ENCODE peak calls at places on chromosomes 6 and 20, in six cellular contexts. One of them, this sample, is unnamed.

GRCh38 chr6:7532821-7533220 is 8.7 kb upstream of the DSP start:
- DNase-seq in activated B cell treated with CpG ODN at 0.5 μM for 24 hours: no peak
- DNase-seq in CD8-positive, alpha-beta T cell: no peak
- DNase-seq in bronchial epithelial cell: peak; percentile 39
- DNase-seq in BE2C: no peak
- DNase-seq in H9: peak; percentile 50
- DNase-seq in this sample: no peak

GRCh38 chr6:42142118-42142835 is at the start of gene C6orf132:
- DNase-seq in activated B cell treated with CpG ODN at 0.5 μM for 24 hours: peak; percentile 17
- DNase-seq in CD8-positive, alpha-beta T cell: no peak
- DNase-seq in bronchial epithelial cell: peak; percentile 46
- DNase-seq in BE2C: peak; percentile 70
- DNase-seq in H9: peak; percentile 82
- DNase-seq in this sample: no peak

GRCh38 chr6:121664199-121664598 is 228.8 kb downstream of the GJA1 start:
- DNase-seq in activated B cell treated with CpG ODN at 0.5 μM for 24 hours: no peak
- DNase-seq in CD8-positive, alpha-beta T cell: no peak
- DNase-seq in bronchial epithelial cell: no peak
- DNase-seq in BE2C: no peak
- DNase-seq in H9: no peak
- DNase-seq in this sample: no peak

GRCh38 chr20:56995635-56996075 is 270.8 kb downstream of the BMP7 start:
- DNase-seq in activated B cell treated with CpG ODN at 0.5 μM for 24 hours: no peak
- DNase-seq in CD8-positive, alpha-beta T cell: no peak
- DNase-seq in bronchial epithelial cell: no peak
- DNase-seq in BE2C: peak; percentile 20
- DNase-seq in H9: peak; percentile 79
- DNase-seq in this sample: no peak

GRCh38 chr6:107361568-107362270 is 97.6 kb downstream of the PDSS2 start:
- DNase-seq in activated B cell treated with CpG ODN at 0.5 μM for 24 hours: no peak
- DNase-seq in CD8-positive, alpha-beta T cell: no peak
- DNase-seq in bronchial epithelial cell: no peak
- DNase-seq in BE2C: no peak
- DNase-seq in H9: no peak
- DNase-seq in this sample: no peak

GRCh38 chr6:13559968-13560650 is 14.3 kb upstream of the SIRT5 start:
- DNase-seq in activated B cell treated with CpG ODN at 0.5 μM for 24 hours: no peak
- DNase-seq in CD8-positive, alpha-beta T cell: no peak
- DNase-seq in bronchial epithelial cell: no peak
- DNase-seq in BE2C: no peak
- DNase-seq in H9: no peak
- DNase-seq in this sample: no peak

GRCh38 chr20:63023071-63023835 is 16.5 kb upstream of the BHLHE23 start:
- DNase-seq in activated B cell treated with CpG ODN at 0.5 μM for 24 hours: no peak
- DNase-seq in CD8-positive, alpha-beta T cell: no peak
- DNase-seq in bronchial epithelial cell: no peak
- DNase-seq in BE2C: peak; percentile 9
- DNase-seq in H9: peak; percentile 24
- DNase-seq in this sample: no peak

GRCh38 chr6:136792945-136793289 is 640 bp upstream of the MAP3K5 start:
- DNase-seq in activated B cell treated with CpG ODN at 0.5 μM for 24 hours: peak; percentile 91
- DNase-seq in CD8-positive, alpha-beta T cell: peak; percentile 98
- DNase-seq in bronchial epithelial cell: peak; percentile 67
- DNase-seq in BE2C: peak; percentile 94
- DNase-seq in H9: no peak
- DNase-seq in this sample: no peak

GRCh38 chr6:144528605-144529425 is 243.7 kb downstream of the UTRN start:
- DNase-seq in activated B cell treated with CpG ODN at 0.5 μM for 24 hours: no peak
- DNase-seq in CD8-positive, alpha-beta T cell: no peak
- DNase-seq in bronchial epithelial cell: peak; percentile 6
- DNase-seq in BE2C: peak; percentile 64
- DNase-seq in H9: peak; percentile 62
- DNase-seq in this sample: no peak

GRCh38 chr6:49906511-49906910 is 40.2 kb upstream of the CRISP1 start:
- DNase-seq in activated B cell treated with CpG ODN at 0.5 μM for 24 hours: no peak
- DNase-seq in CD8-positive, alpha-beta T cell: no peak
- DNase-seq in bronchial epithelial cell: no peak
- DNase-seq in BE2C: no peak
- DNase-seq in H9: no peak
- DNase-seq in this sample: no peak

GRCh38 chr20:31943052-31943471 is 8.8 kb downstream of the PDRG1 start:
- DNase-seq in activated B cell treated with CpG ODN at 0.5 μM for 24 hours: no peak
- DNase-seq in CD8-positive, alpha-beta T cell: no peak
- DNase-seq in bronchial epithelial cell: no peak
- DNase-seq in BE2C: no peak
- DNase-seq in H9: no peak
- DNase-seq in this sample: no peak

GRCh38 chr20:561437-562231 is 18.0 kb upstream of the CSNK2A1 start:
- DNase-seq in activated B cell treated with CpG ODN at 0.5 μM for 24 hours: no peak
- DNase-seq in CD8-positive, alpha-beta T cell: peak; percentile 53
- DNase-seq in bronchial epithelial cell: peak; percentile 61
- DNase-seq in BE2C: peak; percentile 58
- DNase-seq in H9: peak; percentile 86
- DNase-seq in this sample: peak; percentile 45

GRCh38 chr6:91868539-91869202 is 1281.8 kb upstream of the MAP3K7 start:
- DNase-seq in activated B cell treated with CpG ODN at 0.5 μM for 24 hours: no peak
- DNase-seq in CD8-positive, alpha-beta T cell: no peak
- DNase-seq in bronchial epithelial cell: no peak
- DNase-seq in BE2C: no peak
- DNase-seq in H9: no peak
- DNase-seq in this sample: no peak

GRCh38 chr20:59010321-59010994 is 3.4 kb upstream of the CTSZ start:
- DNase-seq in activated B cell treated with CpG ODN at 0.5 μM for 24 hours: no peak
- DNase-seq in CD8-positive, alpha-beta T cell: peak; percentile 45
- DNase-seq in bronchial epithelial cell: peak; percentile 69
- DNase-seq in BE2C: no peak
- DNase-seq in H9: no peak
- DNase-seq in this sample: no peak

GRCh38 chr20:64080813-64081619 is 1.1 kb downstream of the OPRL1 start:
- DNase-seq in activated B cell treated with CpG ODN at 0.5 μM for 24 hours: no peak
- DNase-seq in CD8-positive, alpha-beta T cell: no peak
- DNase-seq in bronchial epithelial cell: no peak
- DNase-seq in BE2C: no peak
- DNase-seq in H9: no peak
- DNase-seq in this sample: no peak

GRCh38 chr6:114342826-114343781 is at the start of gene HS3ST5:
- DNase-seq in activated B cell treated with CpG ODN at 0.5 μM for 24 hours: no peak
- DNase-seq in CD8-positive, alpha-beta T cell: no peak
- DNase-seq in bronchial epithelial cell: no peak
- DNase-seq in BE2C: peak; percentile 90
- DNase-seq in H9: peak; percentile 88
- DNase-seq in this sample: peak; percentile 19

GRCh38 chr20:61278296-61278695 is 26.2 kb downstream of the CDH4 start:
- DNase-seq in activated B cell treated with CpG ODN at 0.5 μM for 24 hours: no peak
- DNase-seq in CD8-positive, alpha-beta T cell: no peak
- DNase-seq in bronchial epithelial cell: no peak
- DNase-seq in BE2C: no peak
- DNase-seq in H9: no peak
- DNase-seq in this sample: no peak

GRCh38 chr6:72212686-72213085 is 326.3 kb downstream of the RIMS1 start:
- DNase-seq in activated B cell treated with CpG ODN at 0.5 μM for 24 hours: no peak
- DNase-seq in CD8-positive, alpha-beta T cell: no peak
- DNase-seq in bronchial epithelial cell: no peak
- DNase-seq in BE2C: peak; percentile 24
- DNase-seq in H9: no peak
- DNase-seq in this sample: no peak

GRCh38 chr6:167268683-167269280 is 22.3 kb upstream of the UNC93A start:
- DNase-seq in activated B cell treated with CpG ODN at 0.5 μM for 24 hours: no peak
- DNase-seq in CD8-positive, alpha-beta T cell: no peak
- DNase-seq in bronchial epithelial cell: no peak
- DNase-seq in BE2C: no peak
- DNase-seq in H9: no peak
- DNase-seq in this sample: no peak

GRCh38 chr20:64238115-64238825 is 17.3 kb upstream of the PCMTD2 start:
- DNase-seq in activated B cell treated with CpG ODN at 0.5 μM for 24 hours: no peak
- DNase-seq in CD8-positive, alpha-beta T cell: no peak
- DNase-seq in bronchial epithelial cell: no peak
- DNase-seq in BE2C: no peak
- DNase-seq in H9: no peak
- DNase-seq in this sample: no peak

GRCh38 chr6:150928882-150929281 is 63.4 kb downstream of the MTHFD1L start:
- DNase-seq in activated B cell treated with CpG ODN at 0.5 μM for 24 hours: no peak
- DNase-seq in CD8-positive, alpha-beta T cell: no peak
- DNase-seq in bronchial epithelial cell: no peak
- DNase-seq in BE2C: no peak
- DNase-seq in H9: peak; percentile 49
- DNase-seq in this sample: no peak

GRCh38 chr6:150922137-150922536 is 56.6 kb downstream of the MTHFD1L start:
- DNase-seq in activated B cell treated with CpG ODN at 0.5 μM for 24 hours: no peak
- DNase-seq in CD8-positive, alpha-beta T cell: no peak
- DNase-seq in bronchial epithelial cell: peak; percentile 7
- DNase-seq in BE2C: no peak
- DNase-seq in H9: no peak
- DNase-seq in this sample: no peak

GRCh38 chr6:150929403-150929802 is 63.9 kb downstream of the MTHFD1L start:
- DNase-seq in activated B cell treated with CpG ODN at 0.5 μM for 24 hours: no peak
- DNase-seq in CD8-positive, alpha-beta T cell: no peak
- DNase-seq in bronchial epithelial cell: no peak
- DNase-seq in BE2C: no peak
- DNase-seq in H9: no peak
- DNase-seq in this sample: no peak

GRCh38 chr6:150925655-150925928 is 60.1 kb downstream of the MTHFD1L start:
- DNase-seq in activated B cell treated with CpG ODN at 0.5 μM for 24 hours: no peak
- DNase-seq in CD8-positive, alpha-beta T cell: no peak
- DNase-seq in bronchial epithelial cell: no peak
- DNase-seq in BE2C: no peak
- DNase-seq in H9: no peak
- DNase-seq in this sample: no peak

DNA sequence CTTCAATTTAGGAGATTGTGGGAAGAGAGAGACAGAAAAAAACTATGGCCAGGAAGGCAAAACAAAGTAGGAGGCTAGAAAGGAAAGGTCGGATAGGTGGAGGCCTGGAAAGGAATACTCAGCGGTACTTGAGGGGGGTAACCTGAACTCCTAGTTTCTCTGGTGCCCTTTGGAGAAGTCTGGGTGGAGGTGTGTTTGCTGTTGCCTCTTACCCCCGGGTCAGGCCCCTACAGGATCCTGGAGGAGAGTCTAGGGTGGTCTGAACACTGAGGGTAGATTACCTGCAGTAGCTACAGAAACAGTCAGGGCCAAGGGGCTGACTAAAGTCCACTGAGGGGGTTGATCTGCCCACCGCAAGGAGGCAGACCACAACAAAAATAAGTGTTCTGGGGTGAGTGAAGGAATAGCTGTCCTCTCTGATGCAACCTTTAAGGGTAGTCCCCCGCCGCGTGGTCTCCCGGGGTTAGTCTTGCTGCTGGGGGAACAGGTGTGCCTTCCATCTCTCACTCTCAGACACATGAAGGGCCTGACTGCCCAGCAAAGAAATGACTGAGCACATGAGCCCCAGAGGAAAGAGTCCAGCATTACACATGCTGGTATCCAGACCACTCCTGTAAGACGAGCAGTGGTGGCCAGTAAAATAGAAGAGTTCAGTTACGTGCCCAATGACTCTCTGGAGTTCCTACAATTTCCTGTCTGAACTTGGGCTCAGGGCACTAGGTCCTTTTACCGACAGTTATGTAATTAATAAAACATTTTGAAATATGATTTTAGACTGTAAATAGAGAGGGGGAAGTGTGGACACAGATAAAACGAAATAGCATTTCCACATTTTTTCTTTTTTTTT is 59.5 kb downstream of the MTHFD1L start:
- DNase-seq in activated B cell treated with CpG ODN at 0.5 μM for 24 hours: no peak
- DNase-seq in CD8-positive, alpha-beta T cell: no peak
- DNase-seq in bronchial epithelial cell: no peak
- DNase-seq in BE2C: no peak
- DNase-seq in H9: no peak
- DNase-seq in this sample: no peak
- TF ChIP-seq CTCF in activated B cell treated with CpG ODN at 0.5 μM for 24 hours: no peak
- TF ChIP-seq CTCF in CD8-positive, alpha-beta T cell: no peak
- TF ChIP-seq CTCF in bronchial epithelial cell: no peak
- TF ChIP-seq CTCF in BE2C: no peak
- TF ChIP-seq CTCF in H9: no peak
- TF ChIP-seq CTCF in this sample: no peak

GRCh38 chr6:1904898-1905297 is 295.2 kb downstream of the FOXC1 start:
- DNase-seq in activated B cell treated with CpG ODN at 0.5 μM for 24 hours: no peak
- DNase-seq in CD8-positive, alpha-beta T cell: no peak
- DNase-seq in bronchial epithelial cell: no peak
- DNase-seq in BE2C: no peak
- DNase-seq in H9: no peak
- DNase-seq in this sample: no peak
- TF ChIP-seq CTCF in activated B cell treated with CpG ODN at 0.5 μM for 24 hours: no peak
- TF ChIP-seq CTCF in CD8-positive, alpha-beta T cell: no peak
- TF ChIP-seq CTCF in bronchial epithelial cell: no peak
- TF ChIP-seq CTCF in BE2C: no peak
- TF ChIP-seq CTCF in H9: no peak
- TF ChIP-seq CTCF in this sample: no peak

GRCh38 chr20:14259691-14260090 is 77.7 kb downstream of the FLRT3 start:
- DNase-seq in activated B cell treated with CpG ODN at 0.5 μM for 24 hours: no peak
- DNase-seq in CD8-positive, alpha-beta T cell: no peak
- DNase-seq in bronchial epithelial cell: peak; percentile 33
- DNase-seq in BE2C: no peak
- DNase-seq in H9: no peak
- DNase-seq in this sample: no peak

GRCh38 chr20:14264869-14265268 is 72.5 kb downstream of the FLRT3 start:
- DNase-seq in activated B cell treated with CpG ODN at 0.5 μM for 24 hours: no peak
- DNase-seq in CD8-positive, alpha-beta T cell: no peak
- DNase-seq in bronchial epithelial cell: peak; percentile 39
- DNase-seq in BE2C: no peak
- DNase-seq in H9: no peak
- DNase-seq in this sample: no peak
- TF ChIP-seq CTCF in activated B cell treated with CpG ODN at 0.5 μM for 24 hours: no peak
- TF ChIP-seq CTCF in CD8-positive, alpha-beta T cell: no peak
- TF ChIP-seq CTCF in bronchial epithelial cell: peak; percentile 47
- TF ChIP-seq CTCF in BE2C: peak; percentile 47
- TF ChIP-seq CTCF in H9: peak; percentile 58
- TF ChIP-seq CTCF in this sample: no peak

GRCh38 chr6:37539706-37540352 is 40.1 kb upstream of the CCDC167 start:
- DNase-seq in activated B cell treated with CpG ODN at 0.5 μM for 24 hours: no peak
- DNase-seq in CD8-positive, alpha-beta T cell: no peak
- DNase-seq in bronchial epithelial cell: no peak
- DNase-seq in BE2C: no peak
- DNase-seq in H9: no peak
- DNase-seq in this sample: no peak

GRCh38 chr6:37535701-37536461 is 36.2 kb upstream of the CCDC167 start:
- DNase-seq in activated B cell treated with CpG ODN at 0.5 μM for 24 hours: peak; percentile 42
- DNase-seq in CD8-positive, alpha-beta T cell: peak; percentile 59
- DNase-seq in bronchial epithelial cell: no peak
- DNase-seq in BE2C: peak; percentile 32
- DNase-seq in H9: peak; percentile 60
- DNase-seq in this sample: no peak

GRCh38 chr6:37540390-37540789 is 40.7 kb upstream of the CCDC167 start:
- DNase-seq in activated B cell treated with CpG ODN at 0.5 μM for 24 hours: no peak
- DNase-seq in CD8-positive, alpha-beta T cell: no peak
- DNase-seq in bronchial epithelial cell: no peak
- DNase-seq in BE2C: no peak
- DNase-seq in H9: peak; percentile 43
- DNase-seq in this sample: no peak

GRCh38 chr6:37536462-37537225 is 37.0 kb upstream of the CCDC167 start:
- DNase-seq in activated B cell treated with CpG ODN at 0.5 μM for 24 hours: no peak
- DNase-seq in CD8-positive, alpha-beta T cell: no peak
- DNase-seq in bronchial epithelial cell: no peak
- DNase-seq in BE2C: peak; percentile 62
- DNase-seq in H9: peak; percentile 54
- DNase-seq in this sample: no peak

DNA sequence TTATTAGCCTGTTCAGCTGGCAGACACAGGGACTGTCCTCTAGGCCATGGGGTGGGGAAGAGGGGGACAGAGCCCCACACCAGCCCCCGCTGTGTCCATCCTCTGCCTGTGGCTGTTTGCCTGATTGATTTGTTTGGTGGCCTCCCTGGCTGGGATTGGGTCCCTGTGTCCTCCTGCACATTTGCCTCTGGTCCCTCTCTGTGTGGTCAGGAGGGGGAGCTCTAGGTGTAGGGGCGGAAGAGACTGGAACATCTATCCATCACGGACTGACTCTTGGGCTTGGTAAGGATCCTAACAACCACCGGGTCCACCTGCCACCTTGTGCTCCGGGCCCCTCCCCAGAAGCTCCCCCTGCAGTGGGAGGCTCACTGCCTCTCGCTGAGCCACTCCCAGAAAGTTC is 38.4 kb upstream of the CCDC167 start:
- DNase-seq in activated B cell treated with CpG ODN at 0.5 μM for 24 hours: no peak
- DNase-seq in CD8-positive, alpha-beta T cell: no peak
- DNase-seq in bronchial epithelial cell: peak; percentile 46
- DNase-seq in BE2C: peak; percentile 40
- DNase-seq in H9: peak; percentile 65
- DNase-seq in this sample: no peak
- TF ChIP-seq CTCF in activated B cell treated with CpG ODN at 0.5 μM for 24 hours: no peak
- TF ChIP-seq CTCF in CD8-positive, alpha-beta T cell: no peak
- TF ChIP-seq CTCF in bronchial epithelial cell: peak; percentile 81
- TF ChIP-seq CTCF in BE2C: peak; percentile 63
- TF ChIP-seq CTCF in H9: peak; percentile 66
- TF ChIP-seq CTCF in this sample: peak; percentile 46